ENCODE peak calls at places on chromosome 22, in nine cellular contexts. I is AG04450, S is stomach, A is neural progenitor cell, D is cardiac muscle cell, U is tibial artery, Z is heart right ventricle, T is thyroid gland, H is hepatocyte. N is an unnamed sample. For H3K27me3, the result is how much of the 10 kb centered on the place peaks cover.

GRCh38 chr22:46262449-46263207 is 515 bp downstream of the PKDREJ start:
- DNase-seq in I (no peak), S (peak), A (peak), D (peak), U (peak), Z (peak), T (peak), H (peak), N (peak)

GRCh38 chr22:50695421-50696250 is 23.0 kb downstream of the SHANK3 start:
- DNase-seq in I (no peak), S (no peak), A (no peak), D (no peak), U (no peak), Z (no peak), T (no peak), H (no peak), N (no peak)

GRCh38 chr22:44524806-44525205 is 26.8 kb upstream of the RTL6 start:
- DNase-seq in I (no peak), S (no peak), A (no peak), D (peak), U (no peak), Z (no peak), T (no peak), H (no peak), N (no peak)

GRCh38 chr22:31139866-31140716 is at the start of gene PLA2G3:
- DNase-seq in I (no peak), S (peak), A (peak), D (peak), U (no peak), Z (no peak), T (peak), H (peak), N (peak)

GRCh38 chr22:29313126-29314071 is 2.1 kb downstream of the RASL10A start:
- DNase-seq in I (no peak), S (no peak), A (peak), D (peak), U (peak), Z (no peak), T (peak), H (no peak), N (no peak)

GRCh38 chr22:49657275-49657973 is 170.2 kb downstream of the BRD1 start:
- DNase-seq in I (no peak), S (peak), A (no peak), D (no peak), U (peak), Z (peak), T (peak), H (no peak), N (peak)

GRCh38 chr22:29106839-29107238 is 34.0 kb downstream of the KREMEN1 start:
- DNase-seq in I (no peak), S (no peak), A (peak), D (no peak), U (no peak), Z (no peak), T (no peak), H (no peak), N (no peak)

GRCh38 chr22:44828193-44828592 is 75.8 kb downstream of the ARHGAP8 start:
- DNase-seq in I (no peak), S (no peak), A (peak), D (peak), U (no peak), Z (no peak), T (no peak), H (no peak), N (no peak)

GRCh38 chr22:22156716-22157499 is 87.7 kb upstream of the VPREB1 start:
- DNase-seq in I (peak), S (peak), A (peak), D (peak), U (peak), Z (peak), T (peak), H (peak), N (peak)

GRCh38 chr22:22158207-22158816 is 86.3 kb upstream of the VPREB1 start:
- DNase-seq in I (no peak), S (no peak), A (no peak), D (no peak), U (no peak), Z (no peak), T (no peak), H (no peak), N (no peak)

GRCh38 chr22:22157500-22157822 is 87.1 kb upstream of the VPREB1 start:
- DNase-seq in I (no peak), S (no peak), A (no peak), D (no peak), U (no peak), Z (no peak), T (no peak), H (no peak), N (no peak)

GRCh38 chr22:22158965-22159364 is 85.6 kb upstream of the VPREB1 start:
- DNase-seq in I (no peak), S (no peak), A (no peak), D (no peak), U (no peak), Z (no peak), T (no peak), H (no peak), N (no peak)

DNA sequence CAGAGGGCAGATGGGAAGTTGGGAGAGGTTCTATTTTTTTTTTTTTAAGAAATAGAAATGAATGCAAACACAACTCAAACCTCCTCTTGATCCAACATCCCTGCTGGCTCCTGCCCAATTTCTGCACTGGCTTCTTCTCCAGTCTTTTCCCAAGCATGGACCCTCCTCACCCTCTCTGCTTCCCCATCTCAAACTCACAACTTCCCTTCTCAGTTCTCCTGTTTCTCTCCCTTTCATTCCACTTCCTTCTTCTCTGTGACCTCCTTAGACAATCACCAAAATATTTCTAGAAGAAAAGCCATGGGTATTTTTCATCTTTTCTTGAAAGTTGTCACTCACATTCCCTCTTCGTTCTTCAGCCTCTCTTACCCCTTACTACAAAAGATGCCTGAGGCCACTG is 85.2 kb upstream of the VPREB1 start:
- DNase-seq in I (no peak), S (no peak), A (no peak), D (no peak), U (no peak), Z (no peak), T (no peak), H (no peak), N (no peak)
- H3K27me3 ChIP-seq in I (under half), S (under half), A (half or more), D (half or more), U (under half), Z (under half), T (under half), H (under half), N (under half)

GRCh38 chr22:36383110-36383581 is 4.6 kb downstream of the MYH9 start:
- DNase-seq in I (peak), S (peak), A (no peak), D (peak), U (no peak), Z (no peak), T (no peak), H (no peak), N (no peak)
- H3K27ac ChIP-seq in I (peak), S (peak), A (no peak), D (no peak), U (peak), Z (no peak), T (peak), H (no peak), N (no peak)

DNA sequence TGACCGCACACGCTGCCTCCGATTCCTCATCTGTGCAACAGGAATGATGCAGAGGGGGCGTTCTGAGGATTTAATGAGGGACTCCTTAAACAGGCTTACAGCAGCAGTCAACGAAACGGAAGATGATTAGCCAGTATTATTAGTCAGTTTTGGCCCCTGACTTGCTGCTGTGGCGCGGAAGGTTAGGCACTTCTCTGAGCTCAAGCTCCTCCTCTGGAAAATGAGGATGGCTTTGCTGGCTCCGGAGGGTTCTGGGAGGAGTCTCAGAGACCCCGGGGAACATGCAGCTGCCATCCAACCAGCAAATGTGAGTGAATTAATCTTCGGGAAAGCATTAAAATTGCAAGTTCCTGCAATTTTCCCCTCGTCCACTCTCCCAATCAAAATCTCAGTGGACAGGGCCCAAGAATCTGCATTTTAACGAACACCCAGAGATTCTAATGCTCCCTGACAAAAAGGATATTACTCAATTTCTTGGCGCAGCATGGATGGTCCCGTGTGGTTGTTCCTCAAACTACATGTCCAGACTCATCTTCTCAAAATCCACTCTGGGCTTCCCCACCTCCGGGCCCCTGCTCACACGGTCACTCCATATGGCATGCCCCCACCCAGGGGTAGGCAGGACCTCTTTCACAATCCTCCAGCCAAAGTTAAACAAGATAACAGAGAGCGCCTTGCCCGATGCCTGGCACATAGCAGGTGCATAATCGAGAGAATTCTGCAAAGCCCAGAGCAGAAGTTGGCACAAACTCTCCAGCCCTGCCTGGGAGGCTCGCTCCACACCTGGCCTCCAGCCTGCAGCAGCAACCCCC is 6.4 kb downstream of the ELFN2 start:
- DNase-seq in I (no peak), S (no peak), A (no peak), D (no peak), U (peak), Z (no peak), T (no peak), H (no peak), N (no peak)
- H3K4me3 ChIP-seq in I (peak), S (peak), A (peak), D (no peak), U (no peak), Z (peak), T (no peak), H (no peak), N (no peak)

GRCh38 chr22:37805878-37806277 is 1.9 kb upstream of the GCAT start:
- DNase-seq in I (no peak), S (no peak), A (no peak), D (no peak), U (no peak), Z (no peak), T (no peak), H (no peak), N (no peak)
- H3K27me3 ChIP-seq in I (under half), S (under half), A (under half), D (under half), U (under half), Z (under half), T (under half), H (under half), N (under half)

GRCh38 chr22:22711532-22711913 is 67.1 kb downstream of the GGTLC2 start:
- DNase-seq in I (no peak), S (no peak), A (no peak), D (no peak), U (no peak), Z (no peak), T (no peak), H (no peak), N (no peak)

GRCh38 chr22:22712092-22712658 is 67.8 kb downstream of the GGTLC2 start:
- DNase-seq in I (no peak), S (no peak), A (no peak), D (no peak), U (no peak), Z (no peak), T (no peak), H (no peak), N (no peak)

GRCh38 chr22:22712666-22713365 is 68.4 kb downstream of the GGTLC2 start:
- DNase-seq in I (no peak), S (no peak), A (no peak), D (no peak), U (no peak), Z (no peak), T (no peak), H (no peak), N (peak)

GRCh38 chr22:22709719-22710445 is 65.5 kb downstream of the GGTLC2 start:
- DNase-seq in I (no peak), S (no peak), A (peak), D (no peak), U (no peak), Z (no peak), T (no peak), H (no peak), N (no peak)

DNA sequence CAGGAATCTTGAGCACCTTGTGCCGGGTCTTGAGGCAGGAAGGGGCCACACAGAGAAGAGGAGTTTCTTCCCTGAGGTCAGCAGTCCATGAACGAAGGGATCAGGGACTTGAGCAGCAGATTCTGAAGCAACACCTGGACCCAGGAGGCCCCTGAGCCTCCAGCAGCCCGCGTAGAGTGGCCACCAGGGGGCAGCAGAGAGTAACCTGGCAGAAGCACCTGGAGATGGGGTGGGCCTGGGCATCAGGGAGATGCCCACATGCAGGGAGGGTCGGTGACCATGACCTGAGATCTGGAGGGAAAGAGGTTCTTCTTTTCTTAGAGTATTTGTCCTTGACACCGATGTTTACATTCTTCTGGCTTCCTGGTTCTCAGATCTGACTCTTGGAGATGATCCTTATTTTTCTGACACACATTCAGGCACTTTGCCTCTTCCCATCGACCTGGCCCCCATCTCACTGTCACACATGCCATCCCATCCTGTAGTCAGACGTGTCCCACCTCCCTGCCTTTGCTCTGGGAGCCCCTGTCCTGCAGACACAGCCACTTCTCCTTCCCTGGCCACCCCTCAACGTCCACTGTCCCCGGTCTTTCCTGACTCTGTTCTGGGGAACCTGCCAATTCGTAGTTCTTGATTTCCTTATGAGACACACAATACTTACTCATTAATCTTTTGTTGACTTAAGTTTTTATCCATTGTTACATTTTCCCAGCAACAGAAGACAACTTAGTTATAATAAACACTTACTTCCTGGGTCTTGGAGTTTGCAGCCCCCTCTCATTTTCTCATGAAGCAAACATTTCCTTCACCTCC is 66.5 kb downstream of the GGTLC2 start:
- DNase-seq in I (no peak), S (peak), A (peak), D (peak), U (peak), Z (peak), T (peak), H (peak), N (peak)
- H3K27ac ChIP-seq in I (no peak), S (no peak), A (no peak), D (no peak), U (no peak), Z (no peak), T (no peak), H (no peak), N (no peak)

GRCh38 chr22:40276877-40277823 is 69.2 kb upstream of the ADSL start:
- DNase-seq in I (no peak), S (no peak), A (no peak), D (peak), U (peak), Z (peak), T (no peak), H (no peak), N (no peak)
- H3K4me3 ChIP-seq in I (peak), S (peak), A (no peak), D (no peak), U (peak), Z (peak), T (no peak), H (no peak), N (no peak)